ENCODE peak calls at places on chromosomes 13 and 19, in four cellular contexts. H is fibroblast of lung, R is fibroblast of mammary gland, L is Peyer's patch. X is an unnamed sample.

GRCh38 chr13:47190696-47191095 is 293.8 kb upstream of the HTR2A start:
- DNase-seq in H (no peak), R (peak), L (no peak), X (no peak)

GRCh38 chr13:111857846-111858560 is 208.9 kb upstream of the SOX1 start:
- DNase-seq in H (no peak), R (no peak), L (no peak), X (no peak)

GRCh38 chr13:112233256-112233655 is 142.9 kb upstream of the SPACA7 start:
- DNase-seq in H (no peak), R (no peak), L (no peak), X (no peak)

GRCh38 chr13:21234537-21234936 is 58.1 kb downstream of the MRPL57 start:
- DNase-seq in H (no peak), R (no peak), L (no peak), X (no peak)

GRCh38 chr13:59494560-59494970 is 669.2 kb downstream of the DIAPH3 start:
- DNase-seq in H (peak), R (peak), L (no peak), X (peak)

GRCh38 chr13:39401756-39402155 is 201.2 kb downstream of the LHFPL6 start:
- DNase-seq in H (no peak), R (no peak), L (no peak), X (no peak)

GRCh38 chr13:94632227-94632980 is 30.7 kb downstream of the GPR180 start:
- DNase-seq in H (no peak), R (peak), L (no peak), X (no peak)

GRCh38 chr19:43767316-43767715 is 12.6 kb upstream of the SMG9 start:
- DNase-seq in H (no peak), R (no peak), L (no peak), X (no peak)

GRCh38 chr19:46659151-46660007 is 1.6 kb downstream of the DACT3 start:
- DNase-seq in H (no peak), R (no peak), L (no peak), X (no peak)

GRCh38 chr19:39544201-39544903 is 4.4 kb upstream of the EID2 start:
- DNase-seq in H (no peak), R (peak), L (no peak), X (no peak)

DNA sequence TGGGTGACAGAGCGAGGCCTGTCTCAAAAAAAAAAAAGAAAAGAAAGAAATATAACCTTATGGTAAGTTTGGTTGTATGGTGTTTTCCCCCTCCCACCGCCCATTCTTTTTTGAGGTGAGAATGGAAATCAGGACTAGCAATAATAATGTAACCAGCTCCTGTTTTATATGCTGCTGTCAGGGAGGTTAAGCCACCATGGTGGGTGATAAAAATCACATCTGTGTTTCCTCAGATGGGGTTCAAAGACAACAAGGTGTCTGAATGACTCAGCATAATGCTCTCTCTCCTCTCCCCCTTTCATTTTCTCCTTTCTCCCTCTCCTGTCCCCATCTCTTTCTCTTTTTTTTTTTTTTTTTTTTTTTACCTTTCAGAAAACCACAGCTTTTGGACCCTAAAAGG is 28.3 kb upstream of the GARRE1 start:
- DNase-seq in H (no peak), R (no peak), L (no peak), X (no peak)
- TF ChIP-seq CTCF in H (no peak), R (no peak), L (no peak), X (no peak)

GRCh38 chr19:19711934-19712828 is 20.7 kb downstream of the ZNF14 start:
- DNase-seq in H (no peak), R (peak), L (no peak), X (no peak)

GRCh38 chr19:19711306-19711933 is 21.5 kb downstream of the ZNF14 start:
- DNase-seq in H (no peak), R (no peak), L (no peak), X (no peak)

GRCh38 chr19:19704836-19705235 is 28.1 kb downstream of the ZNF14 start:
- DNase-seq in H (no peak), R (no peak), L (no peak), X (no peak)

DNA sequence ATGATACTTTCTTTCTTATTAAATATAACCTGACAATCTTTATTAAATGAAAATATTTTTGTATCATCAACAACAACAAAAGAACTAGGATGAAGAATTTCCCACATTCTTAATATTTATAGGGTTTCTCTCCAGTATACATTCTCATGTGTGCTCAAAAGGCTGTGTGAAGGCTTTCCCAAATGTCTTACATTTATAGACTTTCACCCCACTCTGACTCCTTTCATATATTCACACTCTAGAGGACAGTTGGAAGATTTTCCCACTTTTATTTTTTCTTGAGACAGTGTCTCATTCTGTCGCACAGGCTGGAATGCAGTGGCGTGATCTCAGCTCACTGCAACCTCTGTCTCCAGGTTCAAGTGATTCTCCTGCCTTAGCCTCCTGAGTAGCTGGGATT is 22.4 kb downstream of the ZNF14 start:
- DNase-seq in H (no peak), R (no peak), L (no peak), X (no peak)
- H3K4me3 ChIP-seq in H (no peak), R (no peak), L (no peak), X (no peak)

DNA sequence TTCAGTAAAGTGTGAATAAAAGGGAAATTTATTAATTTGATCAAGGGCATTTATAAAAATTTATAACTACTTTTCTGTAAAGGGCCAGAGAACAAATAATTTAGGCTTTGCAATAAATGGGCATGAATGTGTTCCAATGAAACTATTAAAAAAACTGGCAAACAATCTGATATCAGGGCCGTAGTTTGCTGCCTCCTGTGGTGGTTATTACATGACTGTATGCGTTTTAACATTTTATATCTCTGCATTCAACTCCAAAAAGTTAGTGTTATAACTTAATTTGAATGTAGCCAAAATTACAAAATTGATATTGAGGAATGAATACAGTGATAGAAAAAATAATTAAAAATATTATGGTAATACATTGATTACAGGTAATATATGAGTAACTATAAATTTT is 80.5 kb upstream of the POSTN start:
- DNase-seq in H (no peak), R (no peak), L (no peak), X (no peak)
- TF ChIP-seq CTCF in H (peak), R (peak), L (no peak), X (no peak)

GRCh38 chr19:3362217-3362907 is 4.0 kb upstream of the NFIC start:
- DNase-seq in H (no peak), R (no peak), L (no peak), X (no peak)
- H3K4me3 ChIP-seq in H (peak), R (no peak), L (no peak), X (peak)

DNA sequence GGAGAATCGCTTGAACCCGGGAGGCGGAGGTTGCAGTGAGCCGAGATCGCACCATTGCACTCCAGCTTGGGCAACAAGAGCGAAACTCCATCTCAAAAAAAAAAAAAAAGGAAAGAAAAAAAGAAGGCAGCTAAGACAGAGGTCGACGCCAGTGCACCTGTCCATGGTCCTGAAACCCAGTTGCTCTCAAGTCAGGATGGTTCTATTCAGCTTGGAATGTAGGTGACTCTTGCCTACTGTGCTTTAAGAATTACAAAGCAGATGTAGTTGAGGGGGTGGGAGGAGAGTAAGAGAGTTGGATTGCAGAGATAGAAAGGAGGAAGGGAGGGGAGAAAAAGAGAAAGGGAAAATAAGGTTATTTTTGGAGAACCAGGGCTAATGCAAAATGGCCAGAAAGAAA is 18.7 kb downstream of the CACNG7 start:
- DNase-seq in H (peak), R (peak), L (no peak), X (no peak)
- TF ChIP-seq CTCF in H (no peak), R (no peak), L (no peak), X (no peak)

GRCh38 chr13:80273717-80274116 is 67.2 kb downstream of the SPRY2 start:
- DNase-seq in H (no peak), R (no peak), L (no peak), X (no peak)

GRCh38 chr13:80278706-80279105 is 62.2 kb downstream of the SPRY2 start:
- DNase-seq in H (no peak), R (no peak), L (no peak), X (no peak)

GRCh38 chr13:80274643-80275042 is 66.3 kb downstream of the SPRY2 start:
- DNase-seq in H (no peak), R (no peak), L (no peak), X (no peak)

GRCh38 chr13:80276371-80277289 is 64.3 kb downstream of the SPRY2 start:
- DNase-seq in H (no peak), R (peak), L (no peak), X (peak)
- H3K4me3 ChIP-seq in H (no peak), R (no peak), L (no peak), X (no peak)

DNA sequence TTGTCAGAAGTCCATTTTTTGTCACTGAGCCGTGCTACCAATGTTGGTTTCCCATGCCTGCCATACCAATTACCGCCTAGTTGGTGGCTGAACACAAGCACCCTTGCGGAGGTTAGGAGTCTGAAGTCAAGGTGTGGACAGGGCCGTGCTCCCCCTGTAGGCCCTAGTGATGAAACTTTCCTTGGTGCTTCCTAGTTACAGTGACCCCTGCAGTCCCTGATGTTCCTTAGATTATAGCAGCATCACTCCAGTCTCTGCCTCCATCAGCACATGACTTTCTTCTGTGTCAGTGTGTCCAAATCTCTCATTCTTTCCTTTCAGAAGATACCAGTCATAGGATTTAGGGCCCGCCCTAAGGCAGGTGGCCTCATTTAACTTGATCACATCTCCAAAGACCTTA is 99.0 kb downstream of the MYO16 start:
- DNase-seq in H (no peak), R (no peak), L (no peak), X (no peak)
- TF ChIP-seq CTCF in H (no peak), R (no peak), L (no peak), X (no peak)